ENCODE peak calls at places on chromosomes 12 and 14, in eight cellular contexts. T is osteocyte; O is WTC11; R is fibroblast of mammary gland; M is hypothalamus; G is stimulated activated CD4-positive, alpha-beta T cell treated with anti-CD3 and anti-CD28 coated beads, Interleukin-2, amount 100 ng/mL, for 24 hours; P is aorta; S is HTR-8/SVneo. B is an unnamed sample.

GRCh38 chr12:13241833-13242232 is 45.3 kb downstream of the EMP1 start:
- DNase-seq in T (no peak), O (no peak), R (peak; percentile 41), M (no peak), G (no peak), P (no peak), S (no peak), B (no peak)

GRCh38 chr12:14167005-14167628 is 185.7 kb upstream of the GRIN2B start:
- DNase-seq in T (no peak), O (peak; percentile 61), R (peak; percentile 60), M (peak; percentile 19), G (peak; percentile 47), P (no peak), S (peak; percentile 43), B (peak; percentile 1)

GRCh38 chr12:54432815-54433164 is 13.7 kb upstream of the ITGA5 start:
- DNase-seq in T (no peak), O (no peak), R (no peak), M (no peak), G (no peak), P (no peak), S (no peak), B (no peak)

GRCh38 chr12:180445-180844 is 33.5 kb downstream of the SLC6A12 start:
- DNase-seq in T (no peak), O (no peak), R (no peak), M (peak; percentile 26), G (no peak), P (no peak), S (no peak), B (no peak)

GRCh38 chr14:47826809-47827208 is 151.4 kb upstream of the MDGA2 start:
- DNase-seq in T (no peak), O (no peak), R (no peak), M (no peak), G (no peak), P (no peak), S (no peak), B (no peak)

GRCh38 chr14:93008381-93008780 is 85.4 kb downstream of the CHGA start:
- DNase-seq in T (no peak), O (no peak), R (peak; percentile 87), M (peak; percentile 47), G (no peak), P (no peak), S (peak; percentile 33), B (no peak)

GRCh38 chr12:90770861-90771260 is 184.1 kb downstream of the CCER1 start:
- DNase-seq in T (no peak), O (no peak), R (no peak), M (no peak), G (no peak), P (no peak), S (no peak), B (no peak)

GRCh38 chr12:104935892-104936291 is 22.2 kb downstream of the SLC41A2 start:
- DNase-seq in T (no peak), O (no peak), R (no peak), M (no peak), G (no peak), P (no peak), S (no peak), B (no peak)

GRCh38 chr14:94888108-94888507 is 118.2 kb upstream of the GSC start:
- DNase-seq in T (no peak), O (no peak), R (no peak), M (no peak), G (no peak), P (no peak), S (no peak), B (no peak)

GRCh38 chr12:49225551-49226166 is 36.8 kb upstream of the TUBA1A start:
- DNase-seq in T (no peak), O (no peak), R (peak; percentile 63), M (no peak), G (no peak), P (no peak), S (no peak), B (no peak)

GRCh38 chr14:99260652-99261551 is 11.1 kb downstream of the BCL11B start:
- DNase-seq in T (no peak), O (no peak), R (no peak), M (no peak), G (peak; percentile 59), P (no peak), S (no peak), B (no peak)

GRCh38 chr12:49129332-49130150 is 1.7 kb downstream of the TUBA1B start:
- DNase-seq in T (no peak), O (no peak), R (no peak), M (no peak), G (peak; percentile 26), P (no peak), S (no peak), B (no peak)

GRCh38 chr12:46557539-46558373 is 185.2 kb upstream of the SLC38A2 start:
- DNase-seq in T (no peak), O (no peak), R (peak; percentile 73), M (no peak), G (no peak), P (no peak), S (no peak), B (no peak)

GRCh38 chr12:69274861-69275260 is 35.5 kb downstream of the CPSF6 start:
- DNase-seq in T (no peak), O (no peak), R (peak; percentile 75), M (no peak), G (no peak), P (no peak), S (no peak), B (no peak)

GRCh38 chr14:92516966-92517350 is 3.4 kb downstream of the RIN3 start:
- DNase-seq in T (no peak), O (no peak), R (no peak), M (no peak), G (no peak), P (no peak), S (no peak), B (no peak)

GRCh38 chr14:23861666-23862065 is 91.9 kb upstream of the DHRS4 start:
- DNase-seq in T (no peak), O (no peak), R (no peak), M (no peak), G (no peak), P (no peak), S (no peak), B (no peak)

GRCh38 chr12:130955238-130955816 is 1.6 kb downstream of the ADGRD1 start:
- DNase-seq in T (peak; percentile 80), O (no peak), R (no peak), M (no peak), G (no peak), P (no peak), S (no peak), B (no peak)

GRCh38 chr14:100295376-100296105 is 10.7 kb downstream of the SLC25A29 start:
- DNase-seq in T (no peak), O (no peak), R (no peak), M (no peak), G (no peak), P (peak; percentile 40), S (no peak), B (no peak)

GRCh38 chr12:78530065-78530765 is 334.4 kb upstream of the SYT1 start:
- DNase-seq in T (no peak), O (no peak), R (peak; percentile 85), M (no peak), G (no peak), P (no peak), S (no peak), B (no peak)

GRCh38 chr12:88108021-88108420 is 33.9 kb downstream of the CEP290 start:
- DNase-seq in T (no peak), O (no peak), R (peak; percentile 58), M (no peak), G (no peak), P (no peak), S (no peak), B (no peak)

GRCh38 chr12:124457287-124458219 is 109.9 kb downstream of the NCOR2 start:
- DNase-seq in T (no peak), O (no peak), R (peak; percentile 61), M (peak; percentile 79), G (peak; percentile 61), P (peak; percentile 92), S (no peak), B (no peak)

GRCh38 chr12:106108187-106108816 is 30.5 kb downstream of the NUAK1 start:
- DNase-seq in T (no peak), O (peak; percentile 43), R (no peak), M (no peak), G (no peak), P (no peak), S (no peak), B (no peak)

GRCh38 chr12:128727461-128727860 is 96.3 kb downstream of the SLC15A4 start:
- DNase-seq in T (no peak), O (no peak), R (no peak), M (no peak), G (no peak), P (no peak), S (no peak), B (no peak)

GRCh38 chr14:74941676-74942097 is 13.7 kb downstream of the PGF start:
- DNase-seq in T (no peak), O (no peak), R (peak; percentile 52), M (peak; percentile 75), G (peak; percentile 68), P (peak; percentile 92), S (no peak), B (no peak)

GRCh38 chr14:103704708-103705107 is 10.5 kb downstream of the XRCC3 start:
- DNase-seq in T (no peak), O (no peak), R (no peak), M (no peak), G (no peak), P (no peak), S (no peak), B (no peak)

GRCh38 chr12:78645956-78646355 is 218.6 kb upstream of the SYT1 start:
- DNase-seq in T (no peak), O (no peak), R (peak; percentile 8), M (no peak), G (no peak), P (no peak), S (no peak), B (no peak)

GRCh38 chr14:86796221-86797074 is 1196.5 kb downstream of the GALC start:
- DNase-seq in T (no peak), O (no peak), R (peak; percentile 40), M (no peak), G (no peak), P (no peak), S (peak; percentile 2), B (no peak)

GRCh38 chr12:57712671-57713070 is 18.7 kb downstream of the OS9 start:
- DNase-seq in T (peak; percentile 19), O (no peak), R (no peak), M (no peak), G (no peak), P (no peak), S (no peak), B (no peak)

GRCh38 chr14:27338012-27338411 is 740.2 kb upstream of the NOVA1 start:
- DNase-seq in T (no peak), O (no peak), R (no peak), M (no peak), G (no peak), P (no peak), S (no peak), B (no peak)

GRCh38 chr12:56142184-56142784 is 10.1 kb upstream of the MYL6B start:
- DNase-seq in T (no peak), O (no peak), R (no peak), M (no peak), G (no peak), P (no peak), S (no peak), B (no peak)

GRCh38 chr12:130920119-130920703 is 33.5 kb upstream of the ADGRD1 start:
- DNase-seq in T (no peak), O (no peak), R (peak; percentile 6), M (no peak), G (no peak), P (no peak), S (no peak), B (no peak)

GRCh38 chr12:34327671-34328070 is 305.4 kb downstream of the ALG10 start:
- DNase-seq in T (no peak), O (no peak), R (no peak), M (no peak), G (no peak), P (no peak), S (no peak), B (no peak)

GRCh38 chr12:114671664-114672476 is 12.1 kb downstream of the TBX3 start:
- DNase-seq in T (no peak), O (no peak), R (no peak), M (no peak), G (no peak), P (no peak), S (no peak), B (no peak)

B was measured in amniotic stem cell.